ENCODE peak calls at places on chromosomes 3 and 15, in five cellular contexts. G is progenitor cell of endocrine pancreas, O is heart right ventricle, L is B cell, F is IMR-90. W is an unnamed sample.

GRCh38 chr15:88388702-88389101 is 78.5 kb downstream of the MRPL46 start:
- DNase-seq in L (no peak), F (no peak), O (no peak), G (no peak), W (no peak)

GRCh38 chr15:53351373-53351772 is 408.1 kb downstream of the WDR72 start:
- DNase-seq in L (no peak), F (no peak), G (no peak), O (no peak), W (no peak)

GRCh38 chr15:77671274-77672056 is 38.8 kb upstream of the LINGO1 start:
- DNase-seq in G (no peak), F (no peak), L (no peak), O (no peak), W (no peak)

GRCh38 chr3:16534914-16535301 is 21.4 kb upstream of the RFTN1 start:
- DNase-seq in L (no peak), O (no peak), G (no peak), F (no peak), W (no peak)

GRCh38 chr3:32703491-32703968 is 18.5 kb downstream of the CNOT10 start:
- DNase-seq in O (no peak), L (no peak), G (no peak), F (peak), W (no peak)

GRCh38 chr3:120726784-120727183 is 15.5 kb downstream of the RABL3 start:
- DNase-seq in O (no peak), F (peak), L (no peak), G (no peak), W (no peak)

GRCh38 chr15:85878866-85879265 is 84.1 kb upstream of the KLHL25 start:
- DNase-seq in F (no peak), O (no peak), L (no peak), G (no peak), W (no peak)

GRCh38 chr15:84817461-84818081 is 415 bp downstream of the ALPK3 start:
- DNase-seq in O (no peak), F (no peak), L (no peak), G (peak), W (no peak)

GRCh38 chr3:31275583-31275982 is 257.1 kb upstream of the STT3B start:
- DNase-seq in F (no peak), L (no peak), G (no peak), O (no peak), W (no peak)

GRCh38 chr15:90465140-90465929 is 64.4 kb upstream of the CRTC3 start:
- DNase-seq in O (no peak), F (peak), G (no peak), L (no peak), W (no peak)

GRCh38 chr3:47399016-47399415 is 18.2 kb downstream of the PTPN23 start:
- DNase-seq in F (no peak), O (no peak), L (no peak), G (no peak), W (no peak)

GRCh38 chr3:47394867-47395266 is 14.0 kb downstream of the PTPN23 start:
- DNase-seq in F (peak), L (no peak), G (no peak), O (no peak), W (no peak)

GRCh38 chr3:47392933-47393332 is 12.1 kb downstream of the PTPN23 start:
- DNase-seq in O (no peak), F (no peak), L (no peak), G (no peak), W (no peak)

GRCh38 chr3:47398218-47398617 is 17.4 kb downstream of the PTPN23 start:
- DNase-seq in L (no peak), O (no peak), F (peak), G (no peak), W (no peak)

GRCh38 chr3:47394140-47394855 is 13.5 kb downstream of the PTPN23 start:
- DNase-seq in F (peak), L (no peak), O (no peak), G (no peak), W (no peak)
- TF ChIP-seq CTCF in F (peak), L (no peak), O (no peak), G (peak), W (no peak)

GRCh38 chr15:38072507-38073277 is 138.3 kb downstream of the TMCO5A start:
- DNase-seq in L (peak), O (peak), G (peak), F (peak), W (peak)
- TF ChIP-seq CTCF in L (no peak), O (no peak), G (no peak), F (peak), W (peak)

DNA sequence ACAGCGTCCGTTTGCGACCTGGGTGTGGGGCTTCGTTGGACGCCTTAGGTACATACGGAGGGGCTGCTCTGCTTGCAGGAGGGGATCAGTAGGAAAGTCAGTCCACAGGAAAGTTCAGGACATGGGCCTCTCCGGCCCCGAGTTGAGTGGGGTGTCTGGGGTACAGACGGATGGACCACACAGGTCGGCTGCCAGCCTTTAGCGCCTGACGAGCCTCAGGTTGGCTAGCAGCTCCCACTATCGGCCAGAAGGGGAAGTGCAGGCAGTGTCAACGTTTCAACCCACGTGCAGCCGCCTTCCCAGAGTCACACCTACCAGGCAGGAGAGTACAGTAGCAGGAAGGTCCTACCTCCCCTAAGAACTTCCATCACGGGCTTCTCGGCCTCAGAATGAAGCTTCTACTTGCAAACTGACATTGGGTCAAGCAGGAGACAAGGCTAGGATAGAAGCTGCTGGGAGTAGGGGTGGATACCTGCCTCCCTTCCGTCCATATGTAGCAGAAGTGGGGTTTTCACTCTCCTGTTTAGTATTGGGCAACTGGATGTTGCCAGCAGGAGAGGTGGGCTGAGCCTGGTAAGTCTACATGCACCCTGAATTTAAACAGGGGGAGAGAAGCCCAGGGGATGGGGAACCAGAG is 1.8 kb upstream of the SCN5A start:
- DNase-seq in G (peak), F (peak), O (peak), L (peak), W (peak)
- TF ChIP-seq CTCF in G (peak), F (peak), O (peak), L (peak), W (peak)

DNA sequence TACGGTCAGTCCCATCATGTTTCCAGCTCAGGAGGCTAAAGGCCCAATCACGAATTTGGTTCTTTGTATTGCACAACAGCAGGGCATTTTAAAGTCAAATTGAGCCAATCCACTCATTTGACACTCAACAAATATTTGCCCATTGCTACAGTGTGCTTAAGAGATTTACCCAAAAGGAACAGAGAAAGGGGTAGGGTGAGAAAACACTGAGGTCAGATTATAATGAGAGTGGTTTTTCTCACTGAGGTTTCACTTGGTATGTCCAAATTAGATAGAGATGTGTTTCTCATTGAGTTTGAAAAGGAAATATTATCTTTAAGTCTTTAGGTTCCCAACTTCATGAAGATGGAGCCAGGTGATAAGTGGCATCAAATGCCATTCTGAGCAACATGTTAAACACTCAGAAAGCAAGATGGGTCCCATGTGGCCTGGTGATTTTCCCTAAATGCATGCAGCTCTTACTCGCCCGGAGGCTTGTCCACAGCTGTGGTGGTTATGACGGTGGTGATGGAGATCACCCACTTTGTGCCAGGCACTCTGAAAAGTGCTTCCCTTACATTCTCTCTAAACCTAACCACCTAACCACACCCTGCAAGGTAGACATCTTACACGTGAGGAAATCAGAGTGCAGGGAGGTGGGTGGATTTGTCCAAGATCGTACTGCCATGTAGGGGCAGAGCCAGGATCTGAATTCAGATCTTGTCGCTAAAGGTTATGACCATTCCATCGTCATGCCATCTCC is 31.2 kb upstream of the USP3 start:
- DNase-seq in G (no peak), O (no peak), L (peak), F (no peak), W (peak)
- TF ChIP-seq CTCF in G (no peak), O (no peak), L (no peak), F (no peak), W (no peak)

DNA sequence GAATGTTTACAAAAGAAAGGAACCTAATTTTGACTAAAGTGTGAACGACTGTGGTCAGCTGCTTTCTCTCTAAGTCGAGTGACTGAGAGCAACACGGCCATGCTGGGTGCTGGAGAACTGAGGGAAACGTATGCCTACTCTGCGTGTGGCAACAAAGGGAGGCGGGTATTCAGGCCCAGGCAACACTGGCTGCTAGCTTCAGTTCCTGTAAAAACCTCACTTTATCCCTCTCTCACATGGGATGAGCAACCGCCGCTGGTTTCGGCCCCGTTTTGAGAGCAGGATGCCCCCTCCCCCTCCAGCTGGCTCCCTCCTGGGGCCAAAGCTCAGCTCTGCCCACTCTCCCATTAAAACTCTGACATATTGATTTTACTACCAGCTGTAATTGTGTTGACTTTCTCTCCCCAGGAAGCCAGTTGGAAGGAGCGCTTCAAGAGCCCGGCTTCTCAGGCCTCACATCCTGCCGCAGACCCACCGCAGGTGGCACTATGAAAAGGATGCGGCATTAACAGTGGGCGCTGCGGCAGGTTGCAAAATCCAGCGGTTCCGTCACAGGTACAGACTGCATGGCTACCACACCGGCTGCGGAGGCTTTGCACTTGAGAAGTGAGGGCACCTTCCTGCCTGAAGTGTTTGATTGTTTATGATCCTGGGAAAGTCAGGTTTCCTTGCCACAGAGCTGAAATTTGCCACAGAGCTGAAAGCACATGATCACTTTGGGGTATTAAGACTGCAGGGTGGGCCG is 12.7 kb downstream of the PLXND1 start:
- DNase-seq in F (no peak), O (no peak), L (peak), G (peak), W (no peak)
- TF ChIP-seq CTCF in F (no peak), O (no peak), L (no peak), G (no peak), W (no peak)

DNA sequence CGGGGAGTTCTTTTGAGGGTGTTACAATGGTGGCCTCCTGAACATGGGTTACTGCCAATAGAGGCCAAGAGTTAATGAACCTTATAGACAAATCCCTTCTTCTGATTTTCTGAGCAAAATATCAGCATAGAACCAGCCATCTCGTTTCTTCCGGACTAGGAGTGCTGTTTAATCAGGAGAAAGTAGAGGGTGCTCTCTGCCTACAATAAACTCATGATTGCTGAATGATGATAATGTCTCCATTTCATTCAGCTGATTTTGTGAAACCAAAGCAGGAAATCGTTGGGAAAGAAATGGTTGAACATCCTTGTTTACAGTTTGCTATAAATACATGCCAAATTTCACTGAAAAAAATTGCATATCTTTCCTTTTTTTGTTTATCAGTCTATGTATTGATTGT is 142.8 kb upstream of the PLSCR5 start:
- DNase-seq in F (peak), L (no peak), O (no peak), G (no peak), W (no peak)
- TF ChIP-seq CTCF in F (peak), L (no peak), O (no peak), G (no peak), W (no peak)

W was measured in GM13977.